ENCODE peak calls at places on chromosome 15, in five cellular contexts. F, V, H, J and M are unnamed samples. For H3K36me3 and H3K4me1, the result is how much of the 10 kb centered on the place peaks cover.

GRCh38 chr15:79661411-79661810 is 229.3 kb downstream of the MINAR1 start:
- DNase-seq in F (no peak), V (no peak), H (no peak), J (no peak), M (no peak)

GRCh38 chr15:68417051-68417450 is 14.9 kb downstream of the ITGA11 start:
- DNase-seq in F (no peak), V (peak), H (peak), J (no peak), M (no peak)

GRCh38 chr15:100565591-100565990 is 36.4 kb downstream of the LINS1 start:
- DNase-seq in F (no peak), V (no peak), H (no peak), J (no peak), M (no peak)

GRCh38 chr15:69854521-69855171 is 243.1 kb downstream of the TLE3 start:
- DNase-seq in F (no peak), V (no peak), H (no peak), J (no peak), M (no peak)

GRCh38 chr15:31554261-31554660 is 227.6 kb downstream of the KLF13 start:
- DNase-seq in F (peak), V (peak), H (no peak), J (no peak), M (no peak)

GRCh38 chr15:80783275-80783674 is 4.1 kb downstream of the CEMIP start:
- DNase-seq in F (no peak), V (no peak), H (no peak), J (no peak), M (no peak)

GRCh38 chr15:84633311-84634227 is 20.5 kb downstream of the WDR73 start:
- DNase-seq in F (peak), V (peak), H (peak), J (peak), M (peak)

GRCh38 chr15:62089616-62090015 is 22.8 kb downstream of the C2CD4A start:
- DNase-seq in F (no peak), V (no peak), H (no peak), J (no peak), M (no peak)

GRCh38 chr15:89419370-89419984 is 76.9 kb downstream of the RHCG start:
- DNase-seq in F (peak), V (peak), H (peak), J (peak), M (no peak)

GRCh38 chr15:70246623-70247200 is 149.0 kb upstream of the TLE3 start:
- DNase-seq in F (no peak), V (no peak), H (no peak), J (no peak), M (no peak)

GRCh38 chr15:79179108-79179561 is 88.6 kb upstream of the RASGRF1 start:
- DNase-seq in F (no peak), V (no peak), H (no peak), J (no peak), M (no peak)

GRCh38 chr15:27668471-27669220 is 430.5 kb downstream of the OCA2 start:
- DNase-seq in F (no peak), V (no peak), H (no peak), J (no peak), M (no peak)

GRCh38 chr15:31799711-31800321 is 230.5 kb upstream of the CHRNA7 start:
- DNase-seq in F (peak), V (no peak), H (no peak), J (no peak), M (no peak)

GRCh38 chr15:52789601-52790165 is 453 bp downstream of the ONECUT1 start:
- DNase-seq in F (no peak), V (no peak), H (peak), J (peak), M (no peak)

GRCh38 chr15:79101866-79102581 is 11.4 kb upstream of the RASGRF1 start:
- DNase-seq in F (no peak), V (no peak), H (peak), J (no peak), M (no peak)

GRCh38 chr15:94670436-94671034 is 439.2 kb downstream of the MCTP2 start:
- DNase-seq in F (no peak), V (no peak), H (no peak), J (peak), M (no peak)

GRCh38 chr15:49918106-49918505 is 200.9 kb downstream of the ATP8B4 start:
- DNase-seq in F (no peak), V (peak), H (no peak), J (no peak), M (no peak)

GRCh38 chr15:66743703-66744536 is 41.9 kb downstream of the SMAD6 start:
- DNase-seq in F (no peak), V (peak), H (no peak), J (no peak), M (no peak)

GRCh38 chr15:37751401-37751800 is 183.0 kb upstream of the TMCO5A start:
- DNase-seq in F (no peak), V (no peak), H (no peak), J (no peak), M (no peak)

GRCh38 chr15:95760508-95760907 is 570.0 kb upstream of the NR2F2 start:
- DNase-seq in F (no peak), V (no peak), H (peak), J (peak), M (no peak)

GRCh38 chr15:101698314-101698713 is 26.0 kb downstream of the TARS3 start:
- DNase-seq in F (no peak), V (no peak), H (no peak), J (no peak), M (no peak)

DNA sequence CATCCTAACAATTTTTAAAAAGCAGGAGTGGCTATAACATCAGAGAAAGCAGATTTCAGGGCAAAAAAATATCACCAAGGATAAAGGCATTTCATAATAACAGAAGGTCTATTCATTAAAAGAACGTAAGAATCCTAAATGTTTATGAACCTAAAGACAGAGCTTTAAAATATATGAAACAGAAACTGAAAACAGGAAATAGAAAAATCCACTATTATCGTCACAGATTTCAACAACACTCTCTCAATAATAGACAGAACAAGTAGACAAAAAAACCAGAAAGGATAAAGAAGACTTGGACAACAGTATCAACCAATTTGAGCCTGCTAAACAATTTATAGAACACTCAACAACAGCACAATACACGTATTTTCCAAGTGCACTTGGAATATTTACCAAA is 71.4 kb downstream of the FBXL22 start:
- DNase-seq in F (no peak), V (no peak), H (no peak), J (no peak), M (no peak)
- H3K36me3 ChIP-seq in F (half or more), V (half or more), H (under half), J (under half), M (under half)

DNA sequence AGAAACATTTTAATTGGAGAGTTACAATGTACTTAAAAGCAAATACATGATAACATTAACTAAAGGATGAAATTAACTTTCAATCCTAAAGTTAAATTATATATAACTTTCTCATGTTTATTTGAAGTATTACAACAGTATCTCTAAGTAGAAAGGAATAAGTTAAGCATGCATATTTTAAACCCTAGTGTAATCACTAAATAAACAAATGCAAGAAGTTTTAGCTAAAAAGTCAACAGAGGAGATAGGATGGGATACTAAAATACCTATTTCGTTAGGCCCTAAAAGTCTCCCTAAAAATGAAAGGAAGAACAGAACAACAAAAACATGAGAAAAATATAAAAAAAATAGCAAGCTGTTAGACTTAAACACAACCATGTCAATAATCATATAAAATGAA is 361.3 kb upstream of the THBS1 start:
- DNase-seq in F (no peak), V (no peak), H (no peak), J (no peak), M (no peak)
- H3K27ac ChIP-seq in F (no peak), V (no peak), H (no peak), J (no peak), M (no peak)

DNA sequence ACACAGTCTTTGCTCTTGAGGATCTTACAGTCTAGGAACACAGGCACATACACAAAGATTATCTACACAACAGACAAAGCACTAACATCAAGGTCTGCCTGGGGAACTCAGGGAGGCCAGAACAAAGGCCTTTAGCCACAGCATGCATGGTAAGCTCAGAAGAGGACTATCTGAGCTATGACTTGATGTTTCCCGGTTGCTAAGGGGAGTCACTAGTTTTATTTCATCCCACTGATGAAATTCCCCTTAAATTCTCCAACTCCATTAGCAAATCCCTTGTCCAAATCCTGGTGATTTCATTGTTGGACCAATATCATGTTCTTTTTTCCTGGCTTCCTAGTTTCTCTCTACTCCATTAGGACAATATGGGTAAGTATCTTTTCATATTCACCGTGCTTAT is 23.3 kb downstream of the FBN1 start:
- DNase-seq in F (no peak), V (no peak), H (no peak), J (no peak), M (no peak)
- H3K4me1 ChIP-seq in F (under half), V (under half), H (under half), J (under half), M (under half)

GRCh38 chr15:78000089-78000926 is 77.2 kb downstream of the TBC1D2B start:
- DNase-seq in F (peak), V (peak), H (peak), J (peak), M (peak)

GRCh38 chr15:78000927-78001249 is 76.6 kb downstream of the TBC1D2B start:
- DNase-seq in F (no peak), V (no peak), H (no peak), J (no peak), M (no peak)

GRCh38 chr15:78001656-78002055 is 75.9 kb downstream of the TBC1D2B start:
- DNase-seq in F (no peak), V (no peak), H (no peak), J (no peak), M (no peak)

GRCh38 chr15:77998592-77998991 is 78.9 kb downstream of the TBC1D2B start:
- DNase-seq in F (no peak), V (no peak), H (no peak), J (no peak), M (no peak)

DNA sequence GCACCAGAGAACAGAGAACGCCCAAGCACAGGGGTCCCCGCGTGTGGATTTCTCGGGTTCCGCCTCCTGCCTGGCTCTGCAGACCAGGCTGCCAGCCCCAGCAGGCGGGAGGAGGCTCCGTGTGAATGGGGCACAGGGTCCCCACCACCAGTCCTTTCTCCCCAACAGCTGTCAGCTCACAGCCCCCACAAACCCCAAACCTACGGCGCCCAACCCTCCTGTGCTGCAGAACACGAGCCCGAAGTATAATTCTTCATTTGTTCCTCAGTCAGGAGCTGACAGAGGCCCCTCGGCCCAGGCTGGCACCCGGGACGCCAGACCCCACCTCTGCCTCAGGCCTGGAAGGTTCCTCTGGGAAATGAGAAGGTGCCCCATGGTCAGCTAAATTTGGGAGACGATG is 78.0 kb downstream of the TBC1D2B start:
- DNase-seq in F (no peak), V (no peak), H (no peak), J (no peak), M (no peak)
- H3K36me3 ChIP-seq in F (half or more), V (under half), H (under half), J (under half), M (half or more)

GRCh38 chr15:63514533-63514943 is 10.1 kb downstream of the USP3 start:
- DNase-seq in F (no peak), V (no peak), H (no peak), J (no peak), M (no peak)
- H3K27ac ChIP-seq in F (no peak), V (no peak), H (no peak), J (no peak), M (no peak)